ENCODE peak calls at places on chromosomes 4 and X, in six cellular contexts. L is H9, W is neuronal stem cell, G is IMR-90, J is trophoblast cell, U is H1. A is an unnamed sample.

GRCh38 chr4:156581282-156581681 is 390.3 kb downstream of the PDGFC start:
- DNase-seq in L (no peak), W (no peak), G (no peak), J (no peak), U (no peak), A (no peak)

GRCh38 chr4:94897023-94897422 is 139.3 kb downstream of the BMPR1B start:
- DNase-seq in L (no peak), W (no peak), G (no peak), J (no peak), U (no peak), A (no peak)

GRCh38 chrX:13432376-13432775 is 112.5 kb upstream of the ATXN3L start:
- DNase-seq in L (no peak), W (no peak), G (peak), J (peak), U (no peak), A (peak)

GRCh38 chr4:13371050-13371449 is 113.1 kb downstream of the RAB28 start:
- DNase-seq in L (no peak), W (no peak), G (no peak), J (no peak), U (no peak), A (no peak)

GRCh38 chr4:109588176-109588575 is 28.1 kb downstream of the MCUB start:
- DNase-seq in L (no peak), W (no peak), G (no peak), J (no peak), U (no peak), A (no peak)

GRCh38 chr4:78347527-78347926 is 204.0 kb upstream of the ANXA3 start:
- DNase-seq in L (no peak), W (no peak), G (no peak), J (no peak), U (no peak), A (no peak)

GRCh38 chr4:7658297-7659204 is 223.8 kb upstream of the PSAPL1 start:
- DNase-seq in L (no peak), W (no peak), G (peak), J (no peak), U (no peak), A (peak)

GRCh38 chrX:109472939-109473713 is 8.8 kb downstream of the GUCY2F start:
- DNase-seq in L (peak), W (no peak), G (peak), J (peak), U (peak), A (no peak)

GRCh38 chr4:146235654-146236570 is 21.6 kb downstream of the REELD1 start:
- DNase-seq in L (no peak), W (no peak), G (no peak), J (peak), U (no peak), A (peak)

GRCh38 chr4:102420563-102421221 is 75.4 kb upstream of the SLC39A8 start:
- DNase-seq in L (no peak), W (no peak), G (peak), J (peak), U (no peak), A (peak)

GRCh38 chrX:46185923-46186810 is 359.1 kb downstream of the ZNF674 start:
- DNase-seq in L (no peak), W (no peak), G (no peak), J (peak), U (no peak), A (no peak)

GRCh38 chrX:100447563-100448397 is 37.7 kb upstream of the PCDH19 start:
- DNase-seq in L (peak), W (peak), G (peak), J (peak), U (peak), A (peak)

DNA sequence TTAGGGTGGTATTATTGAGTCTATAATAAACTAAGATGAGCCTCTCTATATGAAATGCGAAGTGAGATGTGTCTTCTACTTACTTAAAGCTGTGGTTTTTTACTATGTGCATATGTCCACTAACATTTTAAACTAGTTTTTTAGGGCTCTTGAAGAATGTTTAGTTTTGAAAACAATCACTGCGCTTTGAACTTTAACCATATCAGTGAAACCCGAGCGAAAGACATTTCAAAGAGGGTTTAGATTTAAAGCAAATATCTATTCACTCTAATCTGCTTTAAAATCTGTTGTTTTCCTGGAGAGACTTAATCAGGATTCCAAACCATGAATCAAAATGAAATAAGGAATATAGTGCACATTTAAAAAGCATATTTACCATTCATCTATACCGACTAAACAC is 24.8 kb upstream of the SLC7A11 start:
- DNase-seq in L (no peak), W (no peak), G (no peak), J (no peak), U (no peak), A (no peak)
- H3K14ac ChIP-seq in L (no peak), W (no peak), G (no peak), J (no peak), U (no peak), A (no peak)

GRCh38 chr4:168831585-168831918 is 178.5 kb downstream of the CBR4 start:
- DNase-seq in L (no peak), W (no peak), G (no peak), J (no peak), U (no peak), A (no peak)
- H2BK120ac ChIP-seq in L (peak), W (peak), G (peak), J (peak), U (no peak), A (no peak)

GRCh38 chrX:129637217-129638109 is 17.3 kb downstream of the APLN start:
- DNase-seq in L (peak), W (peak), G (peak), J (peak), U (peak), A (peak)

GRCh38 chrX:129636175-129636681 is 18.5 kb downstream of the APLN start:
- DNase-seq in L (no peak), W (no peak), G (no peak), J (no peak), U (no peak), A (no peak)

GRCh38 chrX:129640737-129641136 is 14.0 kb downstream of the APLN start:
- DNase-seq in L (no peak), W (no peak), G (no peak), J (no peak), U (no peak), A (no peak)

GRCh38 chrX:129641941-129642340 is 12.8 kb downstream of the APLN start:
- DNase-seq in L (no peak), W (no peak), G (peak), J (no peak), U (no peak), A (peak)

GRCh38 chrX:129638917-129639316 is 15.8 kb downstream of the APLN start:
- DNase-seq in L (peak), W (no peak), G (no peak), J (no peak), U (no peak), A (no peak)
- H3K14ac ChIP-seq in L (no peak), W (no peak), G (no peak), J (no peak), U (no peak), A (no peak)

GRCh38 chr4:52838729-52839722 is 23.1 kb upstream of the RASL11B start:
- DNase-seq in L (no peak), W (no peak), G (no peak), J (no peak), U (no peak), A (no peak)

GRCh38 chr4:52836653-52837052 is 25.5 kb upstream of the RASL11B start:
- DNase-seq in L (no peak), W (no peak), G (no peak), J (no peak), U (no peak), A (peak)

GRCh38 chr4:52836120-52836519 is 26.0 kb upstream of the RASL11B start:
- DNase-seq in L (no peak), W (no peak), G (no peak), J (no peak), U (no peak), A (no peak)

GRCh38 chr4:52837716-52838558 is 24.2 kb upstream of the RASL11B start:
- DNase-seq in L (no peak), W (no peak), G (peak), J (peak), U (no peak), A (peak)

GRCh38 chr4:52833941-52834525 is 28.1 kb upstream of the RASL11B start:
- DNase-seq in L (no peak), W (no peak), G (peak), J (peak), U (no peak), A (no peak)
- H2BK120ac ChIP-seq in L (no peak), W (no peak), G (no peak), J (no peak), U (peak), A (no peak)

GRCh38 chr4:148431401-148431800 is 10.8 kb downstream of the NR3C2 start:
- DNase-seq in L (no peak), W (no peak), G (no peak), J (no peak), U (no peak), A (no peak)
- H3K14ac ChIP-seq in L (no peak), W (no peak), G (no peak), J (no peak), U (no peak), A (no peak)

DNA sequence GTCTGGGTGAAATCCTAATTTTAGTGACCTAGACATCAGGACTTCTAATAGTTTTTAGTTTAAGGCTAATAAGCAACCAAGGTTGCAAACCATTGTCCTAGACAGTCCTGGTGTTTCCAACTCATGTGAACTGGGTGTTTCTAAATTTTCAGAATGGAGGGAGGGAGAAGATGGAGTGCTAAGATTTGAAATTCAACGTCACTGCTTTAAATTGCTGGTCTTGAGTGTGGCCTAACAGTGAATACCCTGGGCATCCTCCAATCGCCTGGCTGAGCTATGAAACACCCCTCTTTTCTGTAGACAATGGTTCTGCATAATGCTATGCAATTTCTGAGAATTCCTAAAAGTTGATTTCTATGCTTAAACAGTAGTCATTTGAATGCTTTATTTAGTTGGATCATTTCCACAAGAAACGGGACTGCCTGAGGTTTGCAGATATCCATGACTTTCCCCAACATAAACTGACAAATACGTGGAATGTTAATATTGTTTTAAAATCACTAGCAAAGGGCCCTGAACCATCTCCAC is 1.2 kb downstream of the FBXL5 start:
- DNase-seq in L (no peak), W (peak), G (peak), J (no peak), U (no peak), A (peak)
- H2BK120ac ChIP-seq in L (no peak), W (no peak), G (no peak), J (no peak), U (no peak), A (no peak)

GRCh38 chrX:25029288-25029687 is 13.5 kb upstream of the ARX start:
- DNase-seq in L (no peak), W (no peak), G (no peak), J (no peak), U (no peak), A (no peak)
- H3K14ac ChIP-seq in L (no peak), W (no peak), G (no peak), J (no peak), U (no peak), A (no peak)

GRCh38 chr4:11072999-11073398 is 355.7 kb downstream of the HS3ST1 start:
- DNase-seq in L (no peak), W (no peak), G (no peak), J (no peak), U (no peak), A (no peak)

GRCh38 chr4:11072426-11072825 is 356.3 kb downstream of the HS3ST1 start:
- DNase-seq in L (no peak), W (no peak), G (no peak), J (peak), U (no peak), A (no peak)

GRCh38 chr4:11070813-11071212 is 357.9 kb downstream of the HS3ST1 start:
- DNase-seq in L (no peak), W (no peak), G (no peak), J (no peak), U (no peak), A (no peak)

GRCh38 chr4:11073621-11074051 is 355.1 kb downstream of the HS3ST1 start:
- DNase-seq in L (no peak), W (no peak), G (no peak), J (no peak), U (no peak), A (no peak)

GRCh38 chr4:11069581-11069980 is 359.1 kb downstream of the HS3ST1 start:
- DNase-seq in L (no peak), W (no peak), G (no peak), J (no peak), U (no peak), A (no peak)
- H2BK120ac ChIP-seq in L (no peak), W (no peak), G (no peak), J (no peak), U (no peak), A (no peak)

DNA sequence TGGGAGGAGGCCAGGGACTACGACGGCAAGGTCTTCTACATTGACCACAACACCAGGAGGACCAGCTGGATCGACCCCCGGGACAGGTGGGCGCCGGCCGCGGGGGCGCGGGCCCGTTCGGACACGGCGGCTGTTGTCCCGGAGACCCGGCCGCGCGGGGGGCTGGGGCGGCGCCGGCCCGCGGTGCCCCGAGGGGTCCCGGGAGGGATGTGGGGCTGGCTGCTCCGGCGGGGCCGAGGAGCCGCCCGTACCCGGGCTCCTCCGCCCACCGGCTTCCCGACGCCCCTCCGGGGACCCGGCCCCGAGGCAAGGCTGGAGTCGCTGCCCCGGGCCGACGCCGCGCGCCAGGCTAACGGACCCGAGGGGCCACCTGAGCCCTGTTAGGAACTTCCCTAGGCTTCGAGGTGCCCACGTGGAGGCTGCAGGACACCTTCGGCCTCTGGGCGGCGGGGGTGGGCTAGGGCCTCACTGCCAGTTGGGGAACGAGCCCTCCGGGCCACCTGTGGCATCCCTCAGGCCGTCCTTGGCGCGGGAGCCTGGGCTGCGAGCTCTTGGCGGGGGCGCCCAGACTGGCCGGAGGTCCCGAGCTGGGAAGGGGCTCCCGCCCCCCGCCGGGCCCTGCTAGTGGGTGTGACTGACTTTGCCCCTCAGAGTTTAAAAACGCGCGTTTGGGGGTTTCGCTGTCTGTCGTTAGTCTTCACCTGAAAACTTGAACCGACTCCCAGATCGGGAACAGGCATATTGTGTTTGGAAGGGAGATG is 660 bp downstream of the WWC2 start:
- DNase-seq in L (peak), W (peak), G (no peak), J (peak), U (peak), A (peak)
- H3K14ac ChIP-seq in L (peak), W (peak), G (peak), J (peak), U (no peak), A (peak)

DNA sequence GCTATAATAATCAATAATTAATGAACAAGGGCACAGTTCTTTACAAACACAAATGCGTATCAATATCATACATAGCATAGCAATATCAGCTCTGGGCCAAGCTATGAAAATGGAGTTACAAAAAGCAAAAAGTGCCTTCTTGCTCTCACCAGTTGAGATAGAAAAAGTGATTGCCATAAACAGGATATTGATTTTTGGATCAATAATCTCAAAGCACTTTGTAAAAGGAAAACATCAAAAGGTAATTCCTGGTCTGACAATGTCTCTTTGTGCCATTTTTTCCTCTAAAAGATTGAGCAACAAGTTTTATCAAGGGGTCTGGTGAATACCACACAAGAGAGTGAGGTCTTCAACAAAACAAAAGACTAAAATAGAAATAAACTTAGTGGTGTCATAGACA is 42.4 kb downstream of the ABCB7 start:
- DNase-seq in L (no peak), W (no peak), G (no peak), J (no peak), U (no peak), A (no peak)
- H2BK120ac ChIP-seq in L (no peak), W (no peak), G (no peak), J (no peak), U (no peak), A (no peak)

A was measured in mesenchymal stem cell.